ENCODE peak calls at places on chromosome 22, in eight cellular contexts. T is testis; V is Peyer's patch; C is heart left ventricle; G is naive thymus-derived CD8-positive, alpha-beta T cell; Y is LHCN-M2; K is left cardiac atrium; S is T follicular helper cell. R is an unnamed sample.

GRCh38 chr22:21990449-21991308 is 8.1 kb upstream of the TOP3B start:
- DNase-seq in K (no peak), V (no peak), S (no peak), G (no peak), Y (peak), T (no peak), C (no peak), R (no peak)

GRCh38 chr22:44758354-44758969 is 6.1 kb downstream of the ARHGAP8 start:
- DNase-seq in S (no peak), G (no peak), Y (no peak), T (no peak), V (no peak), K (no peak), C (no peak), R (no peak)

GRCh38 chr22:31248138-31248745 is 36.1 kb downstream of the LIMK2 start:
- DNase-seq in S (peak), Y (peak), K (peak), V (peak), C (peak), G (peak), T (peak), R (peak)

GRCh38 chr22:31155425-31155824 is 4.6 kb upstream of the RNF185 start:
- DNase-seq in T (no peak), S (no peak), C (no peak), G (no peak), K (no peak), Y (no peak), V (peak), R (no peak)

GRCh38 chr22:47556473-47556872 is 794.0 kb downstream of the TBC1D22A start:
- DNase-seq in V (no peak), C (no peak), K (no peak), G (no peak), Y (no peak), S (no peak), T (no peak), R (no peak)

GRCh38 chr22:19631899-19632670 is 82.2 kb upstream of the SEPTIN5 start:
- DNase-seq in V (peak), T (peak), S (no peak), Y (peak), K (no peak), C (no peak), G (no peak), R (no peak)

GRCh38 chr22:47552024-47552423 is 789.6 kb downstream of the TBC1D22A start:
- DNase-seq in V (no peak), C (no peak), S (no peak), K (no peak), Y (no peak), T (no peak), G (no peak), R (no peak)

GRCh38 chr22:21650823-21651520 is 8.9 kb downstream of the SDF2L1 start:
- DNase-seq in V (no peak), K (no peak), Y (peak), G (no peak), C (no peak), S (no peak), T (no peak), R (no peak)

GRCh38 chr22:19693981-19694670 is 20.2 kb upstream of the SEPTIN5 start:
- DNase-seq in S (no peak), Y (no peak), K (no peak), T (no peak), V (peak), G (no peak), C (no peak), R (no peak)

GRCh38 chr22:50258361-50259292 is 2.9 kb downstream of the MAPK12 start:
- DNase-seq in K (no peak), T (no peak), S (no peak), Y (no peak), G (no peak), V (no peak), C (peak), R (no peak)

GRCh38 chr22:41512421-41513194 is 31.7 kb downstream of the POLR3H start:
- DNase-seq in T (peak), K (no peak), Y (peak), V (no peak), G (no peak), S (no peak), C (peak), R (peak)

GRCh38 chr22:29705651-29706050 is 14.2 kb upstream of the CABP7 start:
- DNase-seq in T (no peak), K (no peak), G (no peak), S (no peak), V (no peak), Y (no peak), C (no peak), R (no peak)

GRCh38 chr22:41925783-41926460 is 684 bp downstream of the TNFRSF13C start:
- DNase-seq in V (peak), G (peak), Y (no peak), C (peak), T (peak), K (peak), S (peak), R (peak)

GRCh38 chr22:49448546-49448945 is 379.1 kb downstream of the BRD1 start:
- DNase-seq in S (no peak), C (no peak), K (no peak), G (no peak), V (no peak), T (peak), Y (no peak), R (no peak)

GRCh38 chr22:35115515-35115914 is 49.6 kb downstream of the ISX start:
- DNase-seq in G (no peak), Y (no peak), C (no peak), V (no peak), S (no peak), T (no peak), K (no peak), R (no peak)

GRCh38 chr22:38235240-38235850 is 33.6 kb downstream of the MAFF start:
- DNase-seq in K (no peak), S (no peak), C (no peak), G (no peak), T (no peak), Y (no peak), V (no peak), R (no peak)

GRCh38 chr22:44368611-44369010 is 55.9 kb upstream of the SHISAL1 start:
- DNase-seq in K (no peak), C (peak), V (no peak), G (no peak), T (no peak), Y (no peak), S (no peak), R (no peak)

GRCh38 chr22:23822101-23822671 is 16.6 kb downstream of the DERL3 start:
- DNase-seq in C (no peak), T (no peak), V (no peak), G (no peak), K (peak), Y (no peak), S (no peak), R (no peak)

R was measured in adrenal gland.